ENCODE peak calls at places on chromosomes 5 and 9, in seven cellular contexts. One of them, this sample, is unnamed. For H3K4me1 and H3K36me3, the result is how much of the 10 kb centered on the place peaks cover.

GRCh38 chr5:44891116-44891515 is 82.4 kb downstream of the MRPS30 start:
- DNase-seq in lower lobe of right lung: no peak
- DNase-seq in CD8-positive, alpha-beta memory T cell: no peak
- DNase-seq in CD8-positive, alpha-beta T cell: no peak
- DNase-seq in esophagus muscularis mucosa: no peak
- DNase-seq in neural progenitor cell: no peak
- DNase-seq in fibroblast of lung: no peak
- DNase-seq in this sample: no peak

GRCh38 chr5:135551593-135552447 is 16.1 kb upstream of the NEUROG1 start:
- DNase-seq in neural progenitor cell: peak
- DNase-seq in CD8-positive, alpha-beta T cell: peak
- DNase-seq in fibroblast of lung: peak
- DNase-seq in esophagus muscularis mucosa: no peak
- DNase-seq in lower lobe of right lung: peak
- DNase-seq in CD8-positive, alpha-beta memory T cell: peak
- DNase-seq in this sample: peak

GRCh38 chr5:59673438-59674058 is 220.0 kb downstream of the PDE4D start:
- DNase-seq in CD8-positive, alpha-beta T cell: no peak
- DNase-seq in neural progenitor cell: peak
- DNase-seq in CD8-positive, alpha-beta memory T cell: peak
- DNase-seq in fibroblast of lung: peak
- DNase-seq in lower lobe of right lung: no peak
- DNase-seq in esophagus muscularis mucosa: no peak
- DNase-seq in this sample: peak

GRCh38 chr5:179766021-179766725 is 27.6 kb upstream of the LTC4S start:
- DNase-seq in CD8-positive, alpha-beta memory T cell: no peak
- DNase-seq in neural progenitor cell: no peak
- DNase-seq in fibroblast of lung: peak
- DNase-seq in esophagus muscularis mucosa: no peak
- DNase-seq in CD8-positive, alpha-beta T cell: no peak
- DNase-seq in lower lobe of right lung: no peak
- DNase-seq in this sample: no peak

GRCh38 chr5:34001231-34001935 is 6.5 kb downstream of the AMACR start:
- DNase-seq in CD8-positive, alpha-beta memory T cell: no peak
- DNase-seq in lower lobe of right lung: peak
- DNase-seq in esophagus muscularis mucosa: no peak
- DNase-seq in CD8-positive, alpha-beta T cell: no peak
- DNase-seq in fibroblast of lung: peak
- DNase-seq in neural progenitor cell: peak
- DNase-seq in this sample: peak

GRCh38 chr5:1182633-1183423 is 18.6 kb upstream of the SLC6A19 start:
- DNase-seq in lower lobe of right lung: peak
- DNase-seq in CD8-positive, alpha-beta T cell: no peak
- DNase-seq in esophagus muscularis mucosa: no peak
- DNase-seq in fibroblast of lung: no peak
- DNase-seq in neural progenitor cell: no peak
- DNase-seq in CD8-positive, alpha-beta memory T cell: no peak
- DNase-seq in this sample: no peak

GRCh38 chr9:87610200-87611155 is 112.8 kb downstream of the DAPK1 start:
- DNase-seq in fibroblast of lung: peak
- DNase-seq in CD8-positive, alpha-beta T cell: no peak
- DNase-seq in CD8-positive, alpha-beta memory T cell: no peak
- DNase-seq in esophagus muscularis mucosa: no peak
- DNase-seq in lower lobe of right lung: no peak
- DNase-seq in neural progenitor cell: no peak
- DNase-seq in this sample: no peak

GRCh38 chr9:113737414-113738271 is 138.5 kb upstream of the ZNF618 start:
- DNase-seq in CD8-positive, alpha-beta T cell: peak
- DNase-seq in fibroblast of lung: peak
- DNase-seq in CD8-positive, alpha-beta memory T cell: no peak
- DNase-seq in neural progenitor cell: peak
- DNase-seq in esophagus muscularis mucosa: peak
- DNase-seq in lower lobe of right lung: no peak
- DNase-seq in this sample: peak

GRCh38 chr5:174614500-174615135 is 109.8 kb upstream of the MSX2 start:
- DNase-seq in CD8-positive, alpha-beta T cell: no peak
- DNase-seq in neural progenitor cell: no peak
- DNase-seq in esophagus muscularis mucosa: no peak
- DNase-seq in fibroblast of lung: no peak
- DNase-seq in CD8-positive, alpha-beta memory T cell: no peak
- DNase-seq in lower lobe of right lung: no peak
- DNase-seq in this sample: no peak

GRCh38 chr5:31937703-31938102 is 236.4 kb downstream of the GOLPH3 start:
- DNase-seq in esophagus muscularis mucosa: no peak
- DNase-seq in lower lobe of right lung: no peak
- DNase-seq in CD8-positive, alpha-beta T cell: no peak
- DNase-seq in neural progenitor cell: no peak
- DNase-seq in CD8-positive, alpha-beta memory T cell: no peak
- DNase-seq in fibroblast of lung: no peak
- DNase-seq in this sample: no peak

GRCh38 chr5:5784114-5784513 is 361.6 kb downstream of the ICE1 start:
- DNase-seq in esophagus muscularis mucosa: no peak
- DNase-seq in neural progenitor cell: no peak
- DNase-seq in lower lobe of right lung: no peak
- DNase-seq in fibroblast of lung: no peak
- DNase-seq in CD8-positive, alpha-beta memory T cell: no peak
- DNase-seq in CD8-positive, alpha-beta T cell: no peak
- DNase-seq in this sample: no peak

GRCh38 chr5:151264113-151264512 is 11.1 kb downstream of the GM2A start:
- DNase-seq in CD8-positive, alpha-beta T cell: no peak
- DNase-seq in neural progenitor cell: no peak
- DNase-seq in CD8-positive, alpha-beta memory T cell: no peak
- DNase-seq in fibroblast of lung: peak
- DNase-seq in esophagus muscularis mucosa: no peak
- DNase-seq in lower lobe of right lung: no peak
- DNase-seq in this sample: no peak

GRCh38 chr5:176541338-176542134 is 4.3 kb upstream of the RNF44 start:
- DNase-seq in neural progenitor cell: peak
- DNase-seq in esophagus muscularis mucosa: no peak
- DNase-seq in fibroblast of lung: no peak
- DNase-seq in CD8-positive, alpha-beta memory T cell: peak
- DNase-seq in CD8-positive, alpha-beta T cell: peak
- DNase-seq in lower lobe of right lung: peak
- DNase-seq in this sample: peak

GRCh38 chr9:1454980-1455367 is 404.8 kb downstream of the DMRT2 start:
- DNase-seq in lower lobe of right lung: no peak
- DNase-seq in esophagus muscularis mucosa: no peak
- DNase-seq in CD8-positive, alpha-beta memory T cell: no peak
- DNase-seq in neural progenitor cell: no peak
- DNase-seq in CD8-positive, alpha-beta T cell: no peak
- DNase-seq in fibroblast of lung: no peak
- DNase-seq in this sample: no peak

GRCh38 chr9:33988219-33988890 is 60.3 kb downstream of the UBAP2 start:
- DNase-seq in neural progenitor cell: no peak
- DNase-seq in CD8-positive, alpha-beta T cell: no peak
- DNase-seq in CD8-positive, alpha-beta memory T cell: no peak
- DNase-seq in esophagus muscularis mucosa: no peak
- DNase-seq in fibroblast of lung: no peak
- DNase-seq in lower lobe of right lung: no peak
- DNase-seq in this sample: no peak

GRCh38 chr5:93789173-93790070 is 48.0 kb upstream of the POU5F2 start:
- DNase-seq in CD8-positive, alpha-beta memory T cell: no peak
- DNase-seq in fibroblast of lung: peak
- DNase-seq in lower lobe of right lung: no peak
- DNase-seq in neural progenitor cell: no peak
- DNase-seq in esophagus muscularis mucosa: no peak
- DNase-seq in CD8-positive, alpha-beta T cell: no peak
- DNase-seq in this sample: no peak

GRCh38 chr9:1009101-1009707 is 32.7 kb downstream of the DMRT3 start:
- DNase-seq in CD8-positive, alpha-beta memory T cell: peak
- DNase-seq in CD8-positive, alpha-beta T cell: peak
- DNase-seq in fibroblast of lung: peak
- DNase-seq in esophagus muscularis mucosa: no peak
- DNase-seq in neural progenitor cell: peak
- DNase-seq in lower lobe of right lung: peak
- DNase-seq in this sample: peak

GRCh38 chr5:172770374-172770674 is 671 bp downstream of the DUSP1 start:
- DNase-seq in fibroblast of lung: peak
- DNase-seq in CD8-positive, alpha-beta T cell: peak
- DNase-seq in lower lobe of right lung: no peak
- DNase-seq in esophagus muscularis mucosa: no peak
- DNase-seq in CD8-positive, alpha-beta memory T cell: no peak
- DNase-seq in neural progenitor cell: no peak
- DNase-seq in this sample: peak

GRCh38 chr9:14348241-14349140 is 34.5 kb upstream of the NFIB start:
- DNase-seq in CD8-positive, alpha-beta T cell: no peak
- DNase-seq in CD8-positive, alpha-beta memory T cell: no peak
- DNase-seq in esophagus muscularis mucosa: peak
- DNase-seq in lower lobe of right lung: no peak
- DNase-seq in neural progenitor cell: peak
- DNase-seq in fibroblast of lung: peak
- DNase-seq in this sample: no peak

GRCh38 chr5:157941616-157942015 is 82.7 kb upstream of the CLINT1 start:
- DNase-seq in fibroblast of lung: no peak
- DNase-seq in CD8-positive, alpha-beta memory T cell: no peak
- DNase-seq in lower lobe of right lung: no peak
- DNase-seq in CD8-positive, alpha-beta T cell: no peak
- DNase-seq in neural progenitor cell: no peak
- DNase-seq in esophagus muscularis mucosa: no peak
- DNase-seq in this sample: no peak

GRCh38 chr5:157947156-157947555 is 88.2 kb upstream of the CLINT1 start:
- DNase-seq in neural progenitor cell: no peak
- DNase-seq in lower lobe of right lung: no peak
- DNase-seq in fibroblast of lung: no peak
- DNase-seq in CD8-positive, alpha-beta T cell: no peak
- DNase-seq in CD8-positive, alpha-beta memory T cell: no peak
- DNase-seq in esophagus muscularis mucosa: no peak
- DNase-seq in this sample: peak

GRCh38 chr5:157944077-157944633 is 85.2 kb upstream of the CLINT1 start:
- DNase-seq in esophagus muscularis mucosa: no peak
- DNase-seq in CD8-positive, alpha-beta memory T cell: no peak
- DNase-seq in neural progenitor cell: peak
- DNase-seq in lower lobe of right lung: no peak
- DNase-seq in CD8-positive, alpha-beta T cell: no peak
- DNase-seq in fibroblast of lung: no peak
- DNase-seq in this sample: no peak

GRCh38 chr5:157944938-157945337 is 86.0 kb upstream of the CLINT1 start:
- DNase-seq in CD8-positive, alpha-beta T cell: no peak
- DNase-seq in CD8-positive, alpha-beta memory T cell: no peak
- DNase-seq in fibroblast of lung: no peak
- DNase-seq in lower lobe of right lung: no peak
- DNase-seq in esophagus muscularis mucosa: no peak
- DNase-seq in neural progenitor cell: no peak
- DNase-seq in this sample: no peak

GRCh38 chr5:157942595-157942994 is 83.7 kb upstream of the CLINT1 start:
- DNase-seq in fibroblast of lung: no peak
- DNase-seq in neural progenitor cell: no peak
- DNase-seq in lower lobe of right lung: no peak
- DNase-seq in CD8-positive, alpha-beta memory T cell: no peak
- DNase-seq in CD8-positive, alpha-beta T cell: no peak
- DNase-seq in esophagus muscularis mucosa: no peak
- DNase-seq in this sample: no peak
- H3K4me1 ChIP-seq in fibroblast of lung: under half
- H3K4me1 ChIP-seq in neural progenitor cell: under half
- H3K4me1 ChIP-seq in lower lobe of right lung: under half
- H3K4me1 ChIP-seq in CD8-positive, alpha-beta memory T cell: under half
- H3K4me1 ChIP-seq in CD8-positive, alpha-beta T cell: under half
- H3K4me1 ChIP-seq in esophagus muscularis mucosa: under half
- H3K4me1 ChIP-seq in this sample: under half

DNA sequence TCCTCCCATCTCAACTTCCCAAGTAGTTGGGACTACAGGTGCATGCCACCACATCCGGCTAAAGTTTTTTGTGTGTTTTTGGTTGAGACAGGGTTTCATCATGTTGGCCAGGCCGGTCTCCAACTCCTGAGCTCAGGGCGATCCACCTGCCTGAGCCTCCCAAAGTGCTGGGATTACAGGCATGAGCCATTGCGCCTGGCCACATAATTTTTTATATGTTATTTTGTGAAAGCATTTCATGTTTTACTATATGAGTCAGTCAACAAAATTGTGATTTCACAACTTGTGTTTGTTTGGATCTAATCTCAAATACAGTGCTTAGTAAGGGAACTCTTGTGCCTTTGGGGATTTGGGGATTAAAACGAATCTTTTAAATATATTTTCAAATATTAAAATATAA is 20.0 kb upstream of the FAM120AOS start:
- DNase-seq in CD8-positive, alpha-beta memory T cell: no peak
- DNase-seq in lower lobe of right lung: no peak
- DNase-seq in fibroblast of lung: peak
- DNase-seq in neural progenitor cell: no peak
- DNase-seq in CD8-positive, alpha-beta T cell: no peak
- DNase-seq in esophagus muscularis mucosa: peak
- DNase-seq in this sample: no peak
- H3K36me3 ChIP-seq in CD8-positive, alpha-beta memory T cell: under half
- H3K36me3 ChIP-seq in lower lobe of right lung: under half
- H3K36me3 ChIP-seq in fibroblast of lung: under half
- H3K36me3 ChIP-seq in neural progenitor cell: under half
- H3K36me3 ChIP-seq in CD8-positive, alpha-beta T cell: under half
- H3K36me3 ChIP-seq in esophagus muscularis mucosa: under half
- H3K36me3 ChIP-seq in this sample: under half

GRCh38 chr9:16866542-16866941 is 3.9 kb downstream of the BNC2 start:
- DNase-seq in CD8-positive, alpha-beta T cell: no peak
- DNase-seq in fibroblast of lung: peak
- DNase-seq in CD8-positive, alpha-beta memory T cell: no peak
- DNase-seq in neural progenitor cell: no peak
- DNase-seq in lower lobe of right lung: no peak
- DNase-seq in esophagus muscularis mucosa: no peak
- DNase-seq in this sample: no peak
- H3K4me1 ChIP-seq in CD8-positive, alpha-beta T cell: under half
- H3K4me1 ChIP-seq in fibroblast of lung: under half
- H3K4me1 ChIP-seq in CD8-positive, alpha-beta memory T cell: under half
- H3K4me1 ChIP-seq in neural progenitor cell: under half
- H3K4me1 ChIP-seq in lower lobe of right lung: under half
- H3K4me1 ChIP-seq in esophagus muscularis mucosa: under half
- H3K4me1 ChIP-seq in this sample: under half

GRCh38 chr5:112986224-112986623 is 9.6 kb downstream of the DCP2 start:
- DNase-seq in esophagus muscularis mucosa: no peak
- DNase-seq in fibroblast of lung: no peak
- DNase-seq in CD8-positive, alpha-beta T cell: no peak
- DNase-seq in neural progenitor cell: no peak
- DNase-seq in lower lobe of right lung: no peak
- DNase-seq in CD8-positive, alpha-beta memory T cell: no peak
- DNase-seq in this sample: no peak
- H3K36me3 ChIP-seq in esophagus muscularis mucosa: under half
- H3K36me3 ChIP-seq in fibroblast of lung: under half
- H3K36me3 ChIP-seq in CD8-positive, alpha-beta T cell: under half
- H3K36me3 ChIP-seq in neural progenitor cell: under half
- H3K36me3 ChIP-seq in lower lobe of right lung: under half
- H3K36me3 ChIP-seq in CD8-positive, alpha-beta memory T cell: under half
- H3K36me3 ChIP-seq in this sample: under half

DNA sequence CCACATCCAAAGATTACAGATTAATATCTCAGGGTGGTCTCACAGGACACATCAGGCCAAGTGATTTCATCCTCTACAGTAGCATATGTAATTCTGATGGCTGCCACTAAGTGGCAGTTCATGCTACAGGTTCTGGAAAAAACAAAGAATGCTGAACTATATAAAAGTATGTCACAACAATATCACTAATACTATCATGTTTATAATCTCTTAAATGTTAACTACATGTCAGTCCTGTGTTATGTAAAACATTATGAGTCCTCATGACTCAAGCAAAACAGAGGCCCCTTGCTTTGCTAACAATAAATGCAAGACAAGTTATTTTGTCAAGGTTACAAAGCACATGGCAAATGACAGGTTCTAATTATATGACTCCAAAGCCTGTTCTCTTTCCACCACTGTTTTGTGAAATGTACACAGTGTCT is 233.2 kb downstream of the FBXL17 start:
- DNase-seq in lower lobe of right lung: no peak
- DNase-seq in fibroblast of lung: peak
- DNase-seq in CD8-positive, alpha-beta memory T cell: no peak
- DNase-seq in neural progenitor cell: peak
- DNase-seq in CD8-positive, alpha-beta T cell: no peak
- DNase-seq in esophagus muscularis mucosa: no peak
- DNase-seq in this sample: peak
- H3K4me1 ChIP-seq in lower lobe of right lung: under half
- H3K4me1 ChIP-seq in fibroblast of lung: under half
- H3K4me1 ChIP-seq in CD8-positive, alpha-beta memory T cell: under half
- H3K4me1 ChIP-seq in neural progenitor cell: under half
- H3K4me1 ChIP-seq in CD8-positive, alpha-beta T cell: under half
- H3K4me1 ChIP-seq in esophagus muscularis mucosa: under half
- H3K4me1 ChIP-seq in this sample: under half